ENCODE peak calls at places on chromosomes 1 and 21, in four cellular contexts. U is right cardiac atrium; E is CD4-positive, alpha-beta memory T cell; B is thoracic aorta. W is an unnamed sample.

GRCh38 chr1:16720403-16721223 is 19.7 kb upstream of the RNU1-4 start:
- DNase-seq in U (no peak), E (no peak), B (no peak), W (no peak)

GRCh38 chr1:115838805-115839705 is 1.9 kb downstream of the NHLH2 start:
- DNase-seq in U (peak; percentile 60), E (no peak), B (no peak), W (no peak)

GRCh38 chr1:161787355-161787754 is 21.2 kb downstream of the ATF6 start:
- DNase-seq in U (no peak), E (no peak), B (no peak), W (no peak)

GRCh38 chr21:44012474-44013379 is 618 bp downstream of the TRAPPC10 start:
- DNase-seq in U (peak; percentile 85), E (peak; percentile 73), B (no peak), W (peak; percentile 78)

GRCh38 chr1:201739492-201740085 is 89.4 kb upstream of the IPO9 start:
- DNase-seq in U (peak; percentile 81), E (peak; percentile 61), B (no peak), W (peak; percentile 70)

GRCh38 chr1:25563330-25564215 is 20.2 kb downstream of the LDLRAP1 start:
- DNase-seq in U (peak; percentile 54), E (no peak), B (no peak), W (no peak)

GRCh38 chr1:172973424-172973823 is 77.3 kb downstream of the TNFSF18 start:
- DNase-seq in U (no peak), E (no peak), B (no peak), W (no peak)

GRCh38 chr1:202966006-202966904 is 802 bp downstream of the CYB5R1 start:
- DNase-seq in U (no peak), E (no peak), B (no peak), W (no peak)

GRCh38 chr1:100009458-100009857 is 39.7 kb downstream of the SLC35A3 start:
- DNase-seq in U (no peak), E (no peak), B (no peak), W (no peak)

GRCh38 chr1:215566556-215567490 is at the start of gene KCTD3:
- DNase-seq in U (peak; percentile 94), E (no peak), B (no peak), W (peak; percentile 84)

GRCh38 chr1:89271616-89272015 is 1.0 kb downstream of the GBP5 start:
- DNase-seq in U (no peak), E (no peak), B (no peak), W (no peak)

GRCh38 chr1:157968951-157969350 is 24.5 kb upstream of the KIRREL1 start:
- DNase-seq in U (no peak), E (no peak), B (no peak), W (no peak)

GRCh38 chr1:41537788-41538351 is 53.4 kb upstream of the EDN2 start:
- DNase-seq in U (peak; percentile 87), E (no peak), B (peak; percentile 30), W (no peak)

GRCh38 chr1:27192039-27192529 is 37.2 kb upstream of the SLC9A1 start:
- DNase-seq in U (no peak), E (no peak), B (no peak), W (peak; percentile 11)

GRCh38 chr1:46061146-46061545 is 71.3 kb downstream of the PIK3R3 start:
- DNase-seq in U (no peak), E (no peak), B (no peak), W (no peak)

GRCh38 chr1:61980561-61980960 is 214.1 kb upstream of the L1TD1 start:
- DNase-seq in U (no peak), E (no peak), B (no peak), W (no peak)

GRCh38 chr1:8598060-8598724 is 219.2 kb downstream of the RERE start:
- DNase-seq in U (peak; percentile 66), E (no peak), B (no peak), W (peak; percentile 38)

GRCh38 chr1:33714421-33714820 is 149.5 kb upstream of the HMGB4 start:
- DNase-seq in U (no peak), E (no peak), B (no peak), W (no peak)

GRCh38 chr1:41681331-41682136 is 197.1 kb upstream of the EDN2 start:
- DNase-seq in U (peak; percentile 61), E (no peak), B (no peak), W (no peak)

GRCh38 chr1:27545876-27546275 is 55.9 kb upstream of the WASF2 start:
- DNase-seq in U (no peak), E (no peak), B (no peak), W (no peak)

GRCh38 chr1:115669886-115670285 is 28.1 kb downstream of the VANGL1 start:
- DNase-seq in U (no peak), E (no peak), B (no peak), W (no peak)

GRCh38 chr1:226846801-226847200 is 23.6 kb upstream of the PSEN2 start:
- DNase-seq in U (no peak), E (no peak), B (no peak), W (no peak)

GRCh38 chr1:154809436-154810413 is 60.4 kb downstream of the KCNN3 start:
- DNase-seq in U (peak; percentile 68), E (no peak), B (no peak), W (no peak)

GRCh38 chr1:200333329-200333728 is 76.5 kb downstream of the ZNF281 start:
- DNase-seq in U (no peak), E (no peak), B (no peak), W (no peak)

GRCh38 chr1:242208021-242208420 is 209.1 kb upstream of the MAP1LC3C start:
- DNase-seq in U (no peak), E (no peak), B (no peak), W (no peak)

GRCh38 chr21:38811257-38811656 is 5.5 kb downstream of the ETS2 start:
- DNase-seq in U (no peak), E (no peak), B (no peak), W (no peak)

GRCh38 chr1:159012495-159012894 is 2.8 kb downstream of the IFI16 start:
- DNase-seq in U (peak; percentile 47), E (peak; percentile 61), B (no peak), W (no peak)

GRCh38 chr1:167864392-167864992 is 49.4 kb downstream of the ADCY10 start:
- DNase-seq in U (no peak), E (no peak), B (no peak), W (no peak)

GRCh38 chr1:180571060-180571831 is 12.5 kb downstream of the OVAAL start:
- DNase-seq in U (no peak), E (no peak), B (no peak), W (no peak)

GRCh38 chr1:40838980-40839942 is 22.9 kb downstream of the CITED4 start:
- DNase-seq in U (no peak), E (no peak), B (no peak), W (no peak)

DNA sequence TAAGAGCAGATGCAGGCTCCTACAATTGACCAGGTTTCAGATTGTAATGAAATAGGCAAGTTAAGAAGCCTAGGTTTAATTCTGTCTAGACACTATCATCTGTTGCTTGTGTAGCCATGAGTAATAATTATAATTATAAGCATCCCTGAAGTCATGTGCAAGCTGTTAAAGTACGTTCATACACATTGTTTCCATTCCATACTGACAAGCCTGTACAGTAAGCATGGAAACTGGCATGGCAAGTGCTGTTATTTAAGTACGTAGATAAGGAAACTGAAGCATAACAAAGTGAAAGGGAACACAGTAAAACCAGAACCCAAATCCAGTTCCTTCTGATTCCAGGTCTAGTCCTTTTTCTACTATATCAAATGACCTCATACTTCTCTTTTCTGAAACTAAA is 557.3 kb upstream of the BEND5 start:
- DNase-seq in U (no peak), E (no peak), B (no peak), W (no peak)
- H3K9me3 ChIP-seq in U (no peaks in the 10 kb centered on the region), E (no peaks in the 10 kb centered on the region), B (no peaks in the 10 kb centered on the region), W (no peaks in the 10 kb centered on the region)

DNA sequence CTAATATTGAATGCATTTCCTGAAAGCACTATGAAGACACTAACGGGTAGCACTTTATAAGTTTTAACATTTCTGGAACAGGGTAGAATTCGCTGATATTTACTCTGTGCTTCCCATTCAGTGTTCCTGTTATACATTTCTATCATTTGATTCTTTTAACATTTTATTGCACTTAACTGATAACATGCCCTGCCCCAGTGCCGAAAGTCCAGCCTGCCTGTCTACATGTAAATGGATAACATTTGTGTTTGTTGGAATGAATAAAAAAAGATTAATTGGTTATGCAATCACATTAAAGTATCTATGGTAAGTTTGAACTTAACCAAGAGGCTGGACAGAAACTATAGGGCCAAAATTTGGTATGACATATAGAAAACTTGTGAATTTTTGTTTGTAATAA is 790.5 kb upstream of the TPTE start:
- DNase-seq in U (no peak), E (no peak), B (no peak), W (no peak)
- H3K9me3 ChIP-seq in U (peaks cover 1% of the 10 kb centered on the region), E (no peaks in the 10 kb centered on the region), B (peaks cover 13% of the 10 kb centered on the region), W (peaks cover 5% of the 10 kb centered on the region)

DNA sequence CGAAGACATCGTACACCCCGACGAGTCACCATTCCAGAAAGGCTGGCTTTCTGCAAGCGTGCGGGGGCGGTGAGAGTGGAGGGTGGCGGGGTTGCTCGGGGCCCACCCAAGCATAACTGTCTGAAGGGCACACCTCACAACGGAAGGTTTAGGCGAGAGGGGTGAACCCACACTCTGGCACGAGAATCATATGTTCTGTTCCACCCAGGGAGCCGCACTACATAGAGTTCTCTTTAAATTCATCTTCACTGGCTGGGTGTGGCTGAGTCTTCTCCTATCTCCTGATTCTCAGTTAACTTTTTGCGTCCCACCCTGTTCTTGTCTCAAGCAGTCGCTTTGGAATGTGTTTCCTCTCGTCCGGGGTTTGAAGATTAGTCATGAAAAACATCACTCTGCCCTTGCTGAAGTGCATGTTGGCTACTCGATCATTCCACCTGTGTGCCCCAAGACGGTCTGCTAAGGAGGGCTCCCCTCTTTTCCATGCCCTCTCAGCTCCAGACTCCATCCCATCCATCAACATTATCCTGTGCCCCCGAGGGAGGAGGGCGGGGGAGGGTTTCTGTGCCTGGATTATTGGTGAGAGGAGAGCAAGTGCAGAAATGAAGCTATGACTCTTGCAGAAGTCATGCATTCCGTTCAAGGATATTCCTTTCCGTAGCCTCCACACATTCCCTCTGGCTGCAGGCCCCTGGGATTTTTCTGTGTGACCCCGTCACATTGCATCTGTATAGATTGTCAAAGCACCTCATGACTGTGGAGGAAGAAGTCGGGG is 53.5 kb upstream of the CD34 start:
- DNase-seq in U (peak; percentile 52), E (no peak), B (no peak), W (no peak)
- H3K9me3 ChIP-seq in U (no peaks in the 10 kb centered on the region), E (no peaks in the 10 kb centered on the region), B (no peaks in the 10 kb centered on the region), W (no peaks in the 10 kb centered on the region)

DNA sequence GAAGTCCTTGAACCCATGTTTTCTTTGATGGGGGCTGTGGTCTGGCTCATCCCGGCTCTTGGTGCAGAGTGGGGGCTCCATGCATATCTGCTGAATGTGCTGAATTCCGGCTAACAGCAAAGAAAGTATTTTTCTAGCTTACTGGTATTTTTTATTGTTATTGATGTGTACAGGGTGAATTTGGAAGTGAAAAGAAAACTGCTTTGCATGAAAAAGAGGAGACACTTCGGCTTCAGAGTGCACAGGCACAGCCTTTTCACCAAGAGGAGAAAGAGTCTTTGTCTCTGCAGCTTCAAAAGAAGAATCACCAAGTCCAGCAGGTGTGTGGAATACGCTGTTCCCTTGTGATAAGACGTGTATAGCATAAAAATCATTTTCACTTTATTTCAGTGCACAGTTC is 57.6 kb downstream of the PCNT start:
- DNase-seq in U (no peak), E (no peak), B (no peak), W (no peak)
- H3K9me3 ChIP-seq in U (no peaks in the 10 kb centered on the region), E (no peaks in the 10 kb centered on the region), B (no peaks in the 10 kb centered on the region), W (no peaks in the 10 kb centered on the region)